ENCODE peak calls at places on chromosomes 3 and 15, in seven cellular contexts. M, F, J, S, E, B and X are unnamed samples.

GRCh38 chr3:194930439-194931204 is 244.9 kb downstream of the FAM43A start:
- DNase-seq in M (no peak), F (no peak), J (peak), S (no peak), E (no peak), B (peak), X (no peak)

GRCh38 chr15:51223771-51224229 is 114.6 kb downstream of the CYP19A1 start:
- DNase-seq in M (no peak), F (no peak), J (no peak), S (no peak), E (no peak), B (no peak), X (no peak)

GRCh38 chr15:31128919-31129768 is 27.6 kb upstream of the TRPM1 start:
- DNase-seq in M (peak), F (peak), J (peak), S (peak), E (no peak), B (peak), X (peak)

GRCh38 chr3:52068055-52068704 is 11.8 kb upstream of the DUSP7 start:
- DNase-seq in M (no peak), F (no peak), J (peak), S (no peak), E (no peak), B (no peak), X (no peak)

GRCh38 chr15:44066211-44066827 is 128.8 kb downstream of the FRMD5 start:
- DNase-seq in M (peak), F (peak), J (peak), S (peak), E (peak), B (peak), X (peak)

GRCh38 chr3:173993299-173993698 is 595.8 kb downstream of the NLGN1 start:
- DNase-seq in M (no peak), F (no peak), J (peak), S (no peak), E (no peak), B (peak), X (no peak)

GRCh38 chr3:123586966-123587365 is 2.1 kb upstream of the HACD2 start:
- DNase-seq in M (no peak), F (no peak), J (no peak), S (no peak), E (no peak), B (no peak), X (no peak)

GRCh38 chr3:108493862-108494261 is 16.5 kb downstream of the MYH15 start:
- DNase-seq in M (no peak), F (no peak), J (peak), S (no peak), E (no peak), B (no peak), X (no peak)

GRCh38 chr3:126351771-126352475 is 5.3 kb downstream of the KLF15 start:
- DNase-seq in M (no peak), F (no peak), J (no peak), S (no peak), E (no peak), B (no peak), X (no peak)

GRCh38 chr3:42745291-42745745 is 27.7 kb downstream of the CCDC13 start:
- DNase-seq in M (no peak), F (no peak), J (no peak), S (no peak), E (no peak), B (no peak), X (no peak)

GRCh38 chr3:187101184-187102072 is 37.9 kb downstream of the RPL39L start:
- DNase-seq in M (no peak), F (no peak), J (peak), S (peak), E (no peak), B (peak), X (no peak)

GRCh38 chr3:66297917-66298316 is 77.1 kb downstream of the SLC25A26 start:
- DNase-seq in M (no peak), F (no peak), J (no peak), S (no peak), E (no peak), B (no peak), X (no peak)

GRCh38 chr3:183375787-183376186 is 52.6 kb downstream of the MCF2L2 start:
- DNase-seq in M (no peak), F (no peak), J (no peak), S (no peak), E (no peak), B (no peak), X (no peak)

GRCh38 chr15:41215708-41216107 is 14.8 kb downstream of the EXD1 start:
- DNase-seq in M (no peak), F (no peak), J (no peak), S (no peak), E (no peak), B (no peak), X (no peak)

GRCh38 chr3:66404903-66405700 is 95.7 kb downstream of the LRIG1 start:
- DNase-seq in M (no peak), F (no peak), J (no peak), S (no peak), E (no peak), B (no peak), X (no peak)

GRCh38 chr15:42800731-42801474 is 64.0 kb upstream of the CDAN1 start:
- DNase-seq in M (no peak), F (no peak), J (no peak), S (no peak), E (no peak), B (peak), X (no peak)

GRCh38 chr3:30256474-30256873 is 349.9 kb upstream of the TGFBR2 start:
- DNase-seq in M (no peak), F (no peak), J (no peak), S (no peak), E (no peak), B (peak), X (no peak)

GRCh38 chr15:25545017-25545416 is 106.2 kb upstream of the UBE3A start:
- DNase-seq in M (no peak), F (no peak), J (no peak), S (no peak), E (no peak), B (no peak), X (no peak)

GRCh38 chr15:45919806-45920205 is 285.0 kb downstream of the SQOR start:
- DNase-seq in M (no peak), F (no peak), J (no peak), S (no peak), E (no peak), B (peak), X (no peak)

GRCh38 chr3:13008114-13008995 is 64.9 kb downstream of the IQSEC1 start:
- DNase-seq in M (no peak), F (no peak), J (no peak), S (no peak), E (no peak), B (no peak), X (no peak)

GRCh38 chr3:194632983-194633348 is 253 bp downstream of the TMEM44 start:
- DNase-seq in M (no peak), F (peak), J (no peak), S (peak), E (no peak), B (no peak), X (no peak)

GRCh38 chr15:67335534-67336222 is 81.1 kb downstream of the IQCH start:
- DNase-seq in M (no peak), F (no peak), J (no peak), S (no peak), E (no peak), B (no peak), X (no peak)

GRCh38 chr3:23806322-23807160 is 786 bp downstream of the UBE2E1 start:
- DNase-seq in M (no peak), F (no peak), J (peak), S (peak), E (no peak), B (no peak), X (no peak)

GRCh38 chr3:177615015-177615414 is 417.7 kb upstream of the TBL1XR1 start:
- DNase-seq in M (no peak), F (no peak), J (no peak), S (peak), E (no peak), B (peak), X (no peak)

GRCh38 chr15:56371495-56372147 is 6.4 kb downstream of the TEX9 start:
- DNase-seq in M (no peak), F (no peak), J (no peak), S (no peak), E (peak), B (no peak), X (no peak)

GRCh38 chr3:3127432-3128010 is 781 bp downstream of the TRNT1 start:
- DNase-seq in M (no peak), F (no peak), J (peak), S (peak), E (no peak), B (peak), X (peak)

GRCh38 chr15:92709064-92709463 is 53.5 kb upstream of the FAM174B start:
- DNase-seq in M (no peak), F (no peak), J (peak), S (no peak), E (no peak), B (no peak), X (no peak)

GRCh38 chr15:81054236-81054635 is 53.5 kb downstream of the TLNRD1 start:
- DNase-seq in M (no peak), F (no peak), J (no peak), S (no peak), E (no peak), B (no peak), X (no peak)

GRCh38 chr15:71790081-71790480 is 20.3 kb upstream of the NR2E3 start:
- DNase-seq in M (no peak), F (no peak), J (no peak), S (no peak), E (no peak), B (no peak), X (no peak)

GRCh38 chr3:14861031-14861430 is 42.3 kb downstream of the FGD5 start:
- DNase-seq in M (no peak), F (no peak), J (no peak), S (no peak), E (no peak), B (no peak), X (no peak)

GRCh38 chr3:148643389-148643840 is 54.3 kb upstream of the AGTR1 start:
- DNase-seq in M (no peak), F (no peak), J (no peak), S (no peak), E (no peak), B (no peak), X (no peak)

GRCh38 chr3:126474498-126475410 is 937 bp downstream of the ZXDC start:
- DNase-seq in M (no peak), F (peak), J (peak), S (no peak), E (no peak), B (no peak), X (peak)

GRCh38 chr15:90001683-90002427 is 731 bp downstream of the ZNF710 start:
- DNase-seq in M (no peak), F (peak), J (peak), S (peak), E (no peak), B (peak), X (peak)

GRCh38 chr15:50905055-50905454 is 3.4 kb upstream of the AP4E1 start:
- DNase-seq in M (no peak), F (no peak), J (no peak), S (no peak), E (no peak), B (no peak), X (no peak)

GRCh38 chr3:31937225-31937624 is 43.8 kb downstream of the OSBPL10 start:
- DNase-seq in M (no peak), F (no peak), J (no peak), S (no peak), E (no peak), B (no peak), X (no peak)

GRCh38 chr3:187207624-187208023 is 10.3 kb downstream of the RTP1 start:
- DNase-seq in M (no peak), F (no peak), J (no peak), S (no peak), E (no peak), B (no peak), X (no peak)

GRCh38 chr3:122563717-122564025 is 429 bp downstream of the PARP9 start:
- DNase-seq in M (no peak), F (no peak), J (peak), S (no peak), E (no peak), B (no peak), X (no peak)

GRCh38 chr15:64003182-64003581 is 43.1 kb downstream of the DAPK2 start:
- DNase-seq in M (no peak), F (no peak), J (no peak), S (no peak), E (no peak), B (no peak), X (no peak)

GRCh38 chr15:64004059-64004458 is 42.2 kb downstream of the DAPK2 start:
- DNase-seq in M (no peak), F (no peak), J (no peak), S (no peak), E (no peak), B (no peak), X (no peak)

GRCh38 chr15:64006642-64007041 is 39.6 kb downstream of the DAPK2 start:
- DNase-seq in M (no peak), F (no peak), J (no peak), S (no peak), E (no peak), B (no peak), X (no peak)

GRCh38 chr15:64001148-64001547 is 45.1 kb downstream of the DAPK2 start:
- DNase-seq in M (no peak), F (no peak), J (no peak), S (no peak), E (no peak), B (no peak), X (no peak)

GRCh38 chr15:64004582-64004981 is 41.7 kb downstream of the DAPK2 start:
- DNase-seq in M (no peak), F (no peak), J (no peak), S (peak), E (no peak), B (peak), X (no peak)
- TF ChIP-seq TAF1 in M (no peak), F (no peak), J (no peak), S (no peak), E (no peak), B (no peak), X (no peak)

GRCh38 chr15:100881573-100882336 is 2.1 kb downstream of the ALDH1A3 start:
- DNase-seq in M (no peak), F (no peak), J (no peak), S (no peak), E (no peak), B (no peak), X (no peak)
- TF ChIP-seq POLR2AphosphoS5 in M (no peak), F (no peak), J (no peak), S (no peak), E (no peak), B (no peak), X (no peak)

GRCh38 chr3:49671291-49672288 is 2.6 kb upstream of the APEH start:
- DNase-seq in M (peak), F (peak), J (peak), S (peak), E (peak), B (peak), X (peak)
- TF ChIP-seq TAF1 in M (no peak), F (no peak), J (no peak), S (no peak), E (no peak), B (no peak), X (no peak)

GRCh38 chr3:120417272-120417911 is 33.4 kb downstream of the FSTL1 start:
- DNase-seq in M (peak), F (peak), J (peak), S (peak), E (peak), B (peak), X (peak)
- TF ChIP-seq POLR2AphosphoS5 in M (no peak), F (no peak), J (peak), S (no peak), E (no peak), B (no peak), X (no peak)

DNA sequence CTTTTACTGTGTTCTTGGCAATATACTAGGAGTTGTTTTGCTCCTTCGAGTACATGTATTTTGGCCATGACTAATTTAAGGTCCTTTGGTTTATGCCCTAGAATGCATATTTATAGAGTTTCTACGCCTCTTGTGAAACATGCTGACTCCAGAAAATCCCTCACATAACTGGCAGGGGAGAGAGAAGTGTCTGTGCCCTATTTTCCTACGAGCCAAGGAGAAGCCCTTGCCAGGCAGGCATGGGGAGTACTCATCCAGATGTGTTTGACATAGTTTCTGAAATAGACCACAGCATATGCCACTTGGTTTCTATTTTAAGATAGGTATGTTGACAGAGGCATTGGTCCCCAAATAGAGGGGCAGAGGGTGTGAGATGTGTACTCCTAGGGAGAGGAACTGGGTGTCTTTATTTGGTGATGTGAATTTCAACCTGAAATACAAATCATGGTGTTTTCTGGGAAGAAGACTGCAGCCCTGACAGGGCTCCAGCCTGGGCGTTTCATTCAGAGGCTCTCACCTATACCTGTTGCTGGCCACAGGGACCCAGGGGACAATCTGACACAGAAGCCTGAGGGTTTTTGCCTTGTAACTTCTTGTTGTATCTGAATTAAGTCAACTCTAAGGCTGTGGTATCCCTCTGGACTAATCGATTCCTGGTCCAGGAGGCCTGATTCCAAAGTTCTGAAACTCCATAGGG is 267.8 kb upstream of the C2CD4B start:
- DNase-seq in M (no peak), F (no peak), J (no peak), S (no peak), E (no peak), B (no peak), X (no peak)
- TF ChIP-seq TAF1 in M (no peak), F (no peak), J (no peak), S (no peak), E (no peak), B (no peak), X (no peak)

GRCh38 chr3:27575509-27575908 is 91.3 kb upstream of the SLC4A7 start:
- DNase-seq in M (no peak), F (no peak), J (no peak), S (no peak), E (no peak), B (no peak), X (no peak)
- TF ChIP-seq POLR2AphosphoS5 in M (no peak), F (no peak), J (no peak), S (no peak), E (no peak), B (no peak), X (no peak)

GRCh38 chr3:70606018-70606417 is 293.6 kb upstream of the MDFIC2 start:
- DNase-seq in M (no peak), F (no peak), J (peak), S (no peak), E (no peak), B (no peak), X (no peak)

GRCh38 chr3:70608434-70608833 is 296.0 kb upstream of the MDFIC2 start:
- DNase-seq in M (no peak), F (no peak), J (no peak), S (no peak), E (no peak), B (no peak), X (no peak)

GRCh38 chr3:70597312-70597711 is 284.9 kb upstream of the MDFIC2 start:
- DNase-seq in M (no peak), F (no peak), J (no peak), S (no peak), E (no peak), B (no peak), X (no peak)

GRCh38 chr3:70603103-70603502 is 290.7 kb upstream of the MDFIC2 start:
- DNase-seq in M (no peak), F (no peak), J (no peak), S (no peak), E (no peak), B (no peak), X (no peak)
- TF ChIP-seq TAF1 in M (no peak), F (no peak), J (no peak), S (no peak), E (no peak), B (no peak), X (no peak)